ENCODE peak calls at places on chromosomes 2 and 18, in seven cellular contexts. One of them, this sample, is unnamed.

GRCh38 chr2:67448648-67449047 is 51.5 kb downstream of the ETAA1 start:
- DNase-seq in H9: no peak
- DNase-seq in trophoblast cell: no peak
- DNase-seq in mesendoderm: no peak
- DNase-seq in neuronal stem cell: no peak
- DNase-seq in H1: no peak
- DNase-seq in mesenchymal stem cell: no peak
- DNase-seq in this sample: no peak

GRCh38 chr2:24469148-24469547 is 21.9 kb upstream of the NCOA1 start:
- DNase-seq in H9: no peak
- DNase-seq in mesenchymal stem cell: no peak
- DNase-seq in neuronal stem cell: no peak
- DNase-seq in mesendoderm: no peak
- DNase-seq in trophoblast cell: no peak
- DNase-seq in H1: no peak
- DNase-seq in this sample: no peak

GRCh38 chr2:232480201-232481190 is 7.1 kb downstream of the ECEL1 start:
- DNase-seq in neuronal stem cell: no peak
- DNase-seq in H1: no peak
- DNase-seq in mesenchymal stem cell: no peak
- DNase-seq in trophoblast cell: no peak
- DNase-seq in mesendoderm: no peak
- DNase-seq in H9: peak; percentile 23
- DNase-seq in this sample: no peak

GRCh38 chr2:105502625-105503334 is 103.9 kb upstream of the FHL2 start:
- DNase-seq in trophoblast cell: no peak
- DNase-seq in H9: no peak
- DNase-seq in H1: no peak
- DNase-seq in mesendoderm: no peak
- DNase-seq in neuronal stem cell: no peak
- DNase-seq in mesenchymal stem cell: no peak
- DNase-seq in this sample: no peak

GRCh38 chr2:168545439-168546082 is 89.5 kb downstream of the CERS6 start:
- DNase-seq in trophoblast cell: peak; percentile 48
- DNase-seq in mesendoderm: peak; percentile 89
- DNase-seq in H9: no peak
- DNase-seq in mesenchymal stem cell: peak; percentile 88
- DNase-seq in neuronal stem cell: peak; percentile 12
- DNase-seq in H1: no peak
- DNase-seq in this sample: peak; percentile 88

GRCh38 chr2:27690052-27690451 is 26.4 kb downstream of the SLC4A1AP start:
- DNase-seq in neuronal stem cell: no peak
- DNase-seq in H1: no peak
- DNase-seq in mesendoderm: no peak
- DNase-seq in H9: no peak
- DNase-seq in mesenchymal stem cell: no peak
- DNase-seq in trophoblast cell: no peak
- DNase-seq in this sample: no peak

GRCh38 chr2:209713219-209713618 is 58.4 kb upstream of the UNC80 start:
- DNase-seq in trophoblast cell: no peak
- DNase-seq in mesenchymal stem cell: no peak
- DNase-seq in mesendoderm: peak; percentile 20
- DNase-seq in H1: no peak
- DNase-seq in H9: no peak
- DNase-seq in neuronal stem cell: no peak
- DNase-seq in this sample: no peak

GRCh38 chr2:220949476-220949875 is 622.6 kb downstream of the EPHA4 start:
- DNase-seq in trophoblast cell: no peak
- DNase-seq in H1: no peak
- DNase-seq in mesendoderm: peak; percentile 22
- DNase-seq in mesenchymal stem cell: no peak
- DNase-seq in H9: no peak
- DNase-seq in neuronal stem cell: no peak
- DNase-seq in this sample: peak; percentile 50

GRCh38 chr2:127510073-127510472 is 16.2 kb downstream of the IWS1 start:
- DNase-seq in neuronal stem cell: no peak
- DNase-seq in mesendoderm: no peak
- DNase-seq in H9: no peak
- DNase-seq in trophoblast cell: no peak
- DNase-seq in H1: no peak
- DNase-seq in mesenchymal stem cell: peak; percentile 22
- DNase-seq in this sample: no peak

GRCh38 chr2:192029089-192029488 is 165.6 kb downstream of the TMEFF2 start:
- DNase-seq in neuronal stem cell: no peak
- DNase-seq in H1: peak; percentile 58
- DNase-seq in mesenchymal stem cell: peak; percentile 16
- DNase-seq in mesendoderm: peak; percentile 89
- DNase-seq in trophoblast cell: no peak
- DNase-seq in H9: peak; percentile 80
- DNase-seq in this sample: peak; percentile 58

GRCh38 chr18:45951021-45951714 is 16.0 kb downstream of the EPG5 start:
- DNase-seq in trophoblast cell: peak; percentile 78
- DNase-seq in neuronal stem cell: no peak
- DNase-seq in mesenchymal stem cell: peak; percentile 92
- DNase-seq in H9: no peak
- DNase-seq in mesendoderm: peak; percentile 16
- DNase-seq in H1: no peak
- DNase-seq in this sample: peak; percentile 90

GRCh38 chr2:224072541-224073188 is 33.6 kb upstream of the SERPINE2 start:
- DNase-seq in mesendoderm: no peak
- DNase-seq in H9: no peak
- DNase-seq in H1: no peak
- DNase-seq in mesenchymal stem cell: peak; percentile 51
- DNase-seq in trophoblast cell: peak; percentile 52
- DNase-seq in neuronal stem cell: no peak
- DNase-seq in this sample: peak; percentile 14

GRCh38 chr2:106020032-106020431 is 174.1 kb downstream of the UXS1 start:
- DNase-seq in mesenchymal stem cell: no peak
- DNase-seq in mesendoderm: no peak
- DNase-seq in H9: no peak
- DNase-seq in H1: no peak
- DNase-seq in neuronal stem cell: no peak
- DNase-seq in trophoblast cell: no peak
- DNase-seq in this sample: peak; percentile 13

GRCh38 chr2:237961637-237962036 is 5.2 kb upstream of the UBE2F start:
- DNase-seq in H1: no peak
- DNase-seq in neuronal stem cell: no peak
- DNase-seq in mesenchymal stem cell: no peak
- DNase-seq in H9: no peak
- DNase-seq in mesendoderm: no peak
- DNase-seq in trophoblast cell: no peak
- DNase-seq in this sample: no peak

GRCh38 chr2:54176577-54176976 is 61.2 kb downstream of the ACYP2 start:
- DNase-seq in trophoblast cell: peak; percentile 29
- DNase-seq in mesenchymal stem cell: peak; percentile 70
- DNase-seq in H9: peak; percentile 54
- DNase-seq in mesendoderm: peak; percentile 76
- DNase-seq in H1: peak; percentile 63
- DNase-seq in neuronal stem cell: no peak
- DNase-seq in this sample: peak; percentile 46

GRCh38 chr18:8041526-8042111 is 474.5 kb downstream of the PTPRM start:
- DNase-seq in H9: no peak
- DNase-seq in neuronal stem cell: no peak
- DNase-seq in trophoblast cell: no peak
- DNase-seq in mesendoderm: no peak
- DNase-seq in H1: no peak
- DNase-seq in mesenchymal stem cell: no peak
- DNase-seq in this sample: no peak

GRCh38 chr2:24592436-24593100 is 101.5 kb downstream of the NCOA1 start:
- DNase-seq in neuronal stem cell: no peak
- DNase-seq in mesenchymal stem cell: no peak
- DNase-seq in H9: no peak
- DNase-seq in trophoblast cell: no peak
- DNase-seq in H1: no peak
- DNase-seq in mesendoderm: peak; percentile 74
- DNase-seq in this sample: no peak

GRCh38 chr2:584863-585823 is 92.1 kb downstream of the TMEM18 start:
- DNase-seq in mesenchymal stem cell: no peak
- DNase-seq in H9: peak; percentile 28
- DNase-seq in H1: peak; percentile 42
- DNase-seq in neuronal stem cell: no peak
- DNase-seq in mesendoderm: no peak
- DNase-seq in trophoblast cell: no peak
- DNase-seq in this sample: no peak

GRCh38 chr2:196967126-196967525 is 40.6 kb upstream of the PGAP1 start:
- DNase-seq in H9: no peak
- DNase-seq in H1: no peak
- DNase-seq in mesendoderm: peak; percentile 49
- DNase-seq in mesenchymal stem cell: no peak
- DNase-seq in neuronal stem cell: no peak
- DNase-seq in trophoblast cell: no peak
- DNase-seq in this sample: peak; percentile 53

GRCh38 chr2:202019689-202020450 is 13.8 kb upstream of the FZD7 start:
- DNase-seq in mesenchymal stem cell: peak; percentile 49
- DNase-seq in H1: no peak
- DNase-seq in neuronal stem cell: no peak
- DNase-seq in mesendoderm: peak; percentile 91
- DNase-seq in H9: no peak
- DNase-seq in trophoblast cell: no peak
- DNase-seq in this sample: peak; percentile 44

GRCh38 chr2:64860321-64860751 is 128.9 kb upstream of the SLC1A4 start:
- DNase-seq in mesendoderm: no peak
- DNase-seq in H1: no peak
- DNase-seq in neuronal stem cell: no peak
- DNase-seq in trophoblast cell: no peak
- DNase-seq in H9: no peak
- DNase-seq in mesenchymal stem cell: no peak
- DNase-seq in this sample: no peak

GRCh38 chr18:61738042-61738441 is 154.8 kb downstream of the RNF152 start:
- DNase-seq in neuronal stem cell: no peak
- DNase-seq in mesendoderm: no peak
- DNase-seq in H9: no peak
- DNase-seq in trophoblast cell: no peak
- DNase-seq in mesenchymal stem cell: peak; percentile 49
- DNase-seq in H1: no peak
- DNase-seq in this sample: no peak

GRCh38 chr2:112433932-112434730 is 686 bp upstream of the RGPD8 start:
- DNase-seq in mesenchymal stem cell: no peak
- DNase-seq in mesendoderm: no peak
- DNase-seq in neuronal stem cell: no peak
- DNase-seq in H1: peak; percentile 49
- DNase-seq in trophoblast cell: no peak
- DNase-seq in H9: peak; percentile 35
- DNase-seq in this sample: no peak

GRCh38 chr2:235614176-235614860 is 120.5 kb downstream of the AGAP1 start:
- DNase-seq in trophoblast cell: no peak
- DNase-seq in H9: no peak
- DNase-seq in H1: no peak
- DNase-seq in mesenchymal stem cell: no peak
- DNase-seq in mesendoderm: no peak
- DNase-seq in neuronal stem cell: no peak
- DNase-seq in this sample: no peak

GRCh38 chr2:41605914-41606313 is 441.9 kb upstream of the PKDCC start:
- DNase-seq in neuronal stem cell: no peak
- DNase-seq in H1: no peak
- DNase-seq in trophoblast cell: no peak
- DNase-seq in mesendoderm: no peak
- DNase-seq in mesenchymal stem cell: no peak
- DNase-seq in H9: no peak
- DNase-seq in this sample: no peak

GRCh38 chr2:41610501-41611242 is 437.1 kb upstream of the PKDCC start:
- DNase-seq in H9: no peak
- DNase-seq in H1: no peak
- DNase-seq in neuronal stem cell: no peak
- DNase-seq in mesenchymal stem cell: no peak
- DNase-seq in trophoblast cell: no peak
- DNase-seq in mesendoderm: no peak
- DNase-seq in this sample: peak; percentile 36
- H3K27me3 ChIP-seq in H9: no peaks in the 10 kb centered on the region
- H3K27me3 ChIP-seq in H1: no peaks in the 10 kb centered on the region
- H3K27me3 ChIP-seq in neuronal stem cell: no peaks in the 10 kb centered on the region
- H3K27me3 ChIP-seq in mesenchymal stem cell: no peaks in the 10 kb centered on the region
- H3K27me3 ChIP-seq in trophoblast cell: no peaks in the 10 kb centered on the region
- H3K27me3 ChIP-seq in mesendoderm: no peaks in the 10 kb centered on the region
- H3K27me3 ChIP-seq in this sample: no peaks in the 10 kb centered on the region

GRCh38 chr18:10457798-10458197 is 3.4 kb downstream of the APCDD1 start:
- DNase-seq in H9: no peak
- DNase-seq in H1: no peak
- DNase-seq in trophoblast cell: no peak
- DNase-seq in neuronal stem cell: no peak
- DNase-seq in mesenchymal stem cell: no peak
- DNase-seq in mesendoderm: no peak
- DNase-seq in this sample: peak; percentile 24
- H4K8ac ChIP-seq in H9: no peak overlapping the region
- H4K8ac ChIP-seq in H1: no peak overlapping the region
- H4K8ac ChIP-seq in trophoblast cell: no peak overlapping the region
- H4K8ac ChIP-seq in neuronal stem cell: no peak overlapping the region
- H4K8ac ChIP-seq in mesenchymal stem cell: no peak overlapping the region
- H4K8ac ChIP-seq in mesendoderm: no peak overlapping the region
- H4K8ac ChIP-seq in this sample: no peak overlapping the region

GRCh38 chr2:1622521-1623200 is 121.7 kb downstream of the PXDN start:
- DNase-seq in mesenchymal stem cell: no peak
- DNase-seq in neuronal stem cell: no peak
- DNase-seq in trophoblast cell: no peak
- DNase-seq in mesendoderm: no peak
- DNase-seq in H9: no peak
- DNase-seq in H1: no peak
- DNase-seq in this sample: no peak

GRCh38 chr2:1620081-1620480 is 124.2 kb downstream of the PXDN start:
- DNase-seq in neuronal stem cell: no peak
- DNase-seq in mesendoderm: no peak
- DNase-seq in H9: no peak
- DNase-seq in trophoblast cell: no peak
- DNase-seq in H1: no peak
- DNase-seq in mesenchymal stem cell: no peak
- DNase-seq in this sample: no peak

GRCh38 chr2:1621501-1621900 is 122.8 kb downstream of the PXDN start:
- DNase-seq in neuronal stem cell: no peak
- DNase-seq in H1: no peak
- DNase-seq in mesendoderm: no peak
- DNase-seq in mesenchymal stem cell: no peak
- DNase-seq in trophoblast cell: no peak
- DNase-seq in H9: no peak
- DNase-seq in this sample: no peak

GRCh38 chr2:1618974-1619373 is 125.3 kb downstream of the PXDN start:
- DNase-seq in mesendoderm: no peak
- DNase-seq in trophoblast cell: no peak
- DNase-seq in mesenchymal stem cell: no peak
- DNase-seq in H9: no peak
- DNase-seq in H1: no peak
- DNase-seq in neuronal stem cell: no peak
- DNase-seq in this sample: no peak

GRCh38 chr2:1621041-1621440 is 123.3 kb downstream of the PXDN start:
- DNase-seq in trophoblast cell: no peak
- DNase-seq in neuronal stem cell: no peak
- DNase-seq in mesenchymal stem cell: no peak
- DNase-seq in H1: no peak
- DNase-seq in mesendoderm: no peak
- DNase-seq in H9: no peak
- DNase-seq in this sample: no peak
- H3K4ac ChIP-seq in trophoblast cell: no peak overlapping the region
- H3K4ac ChIP-seq in neuronal stem cell: no peak overlapping the region
- H3K4ac ChIP-seq in mesenchymal stem cell: no peak overlapping the region
- H3K4ac ChIP-seq in H1: no peak overlapping the region
- H3K4ac ChIP-seq in mesendoderm: no peak overlapping the region
- H3K4ac ChIP-seq in H9: no peak overlapping the region
- H3K4ac ChIP-seq in this sample: no peak overlapping the region

DNA sequence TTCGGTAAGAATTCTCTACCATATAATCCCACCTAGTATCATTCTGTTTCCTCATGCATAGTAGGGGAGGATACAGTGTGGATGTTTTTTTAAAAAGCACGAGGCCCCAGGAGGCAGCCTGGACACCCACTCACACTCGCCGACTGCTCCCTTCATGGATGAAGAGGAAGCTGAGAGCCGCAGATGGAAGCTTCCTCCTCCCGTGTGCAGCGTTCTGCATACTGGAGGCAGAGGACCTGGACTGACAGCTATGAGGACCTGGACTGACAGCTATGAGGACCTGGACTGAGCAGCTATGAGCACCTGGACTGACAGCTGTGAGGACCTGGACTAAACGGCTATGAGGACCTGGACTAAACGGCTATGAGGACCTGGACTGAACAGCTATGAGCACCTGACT is 234.4 kb downstream of the NDUFA10 start:
- DNase-seq in H1: peak; percentile 19
- DNase-seq in H9: no peak
- DNase-seq in mesenchymal stem cell: no peak
- DNase-seq in trophoblast cell: no peak
- DNase-seq in mesendoderm: no peak
- DNase-seq in neuronal stem cell: no peak
- DNase-seq in this sample: no peak
- H3K27me3 ChIP-seq in H1: no peaks in the 10 kb centered on the region
- H3K27me3 ChIP-seq in H9: no peaks in the 10 kb centered on the region
- H3K27me3 ChIP-seq in mesenchymal stem cell: peaks cover 38% of the 10 kb centered on the region
- H3K27me3 ChIP-seq in trophoblast cell: no peaks in the 10 kb centered on the region
- H3K27me3 ChIP-seq in mesendoderm: no peaks in the 10 kb centered on the region
- H3K27me3 ChIP-seq in neuronal stem cell: no peaks in the 10 kb centered on the region
- H3K27me3 ChIP-seq in this sample: no peaks in the 10 kb centered on the region